ENCODE peak calls at places on chromosomes 2 and 18, in eight cellular contexts. One of them, this sample, is unnamed. For H3K9me3, the result is how much of the 10 kb centered on the place peaks cover.

GRCh38 chr2:22281033-22281432 is 1103.9 kb upstream of the KLHL29 start:
- DNase-seq in heart right ventricle: peak
- DNase-seq in upper lobe of right lung: no peak
- DNase-seq in left lung: no peak
- DNase-seq in tibial nerve: no peak
- DNase-seq in psoas muscle: no peak
- DNase-seq in lung: no peak
- DNase-seq in PC-9: no peak
- DNase-seq in this sample: no peak

GRCh38 chr2:4862031-4862430 is 830.2 kb upstream of the SOX11 start:
- DNase-seq in heart right ventricle: no peak
- DNase-seq in upper lobe of right lung: no peak
- DNase-seq in left lung: no peak
- DNase-seq in tibial nerve: no peak
- DNase-seq in psoas muscle: no peak
- DNase-seq in lung: no peak
- DNase-seq in PC-9: no peak
- DNase-seq in this sample: no peak

GRCh38 chr18:59070181-59070912 is 69.3 kb upstream of the SEC11C start:
- DNase-seq in heart right ventricle: peak
- DNase-seq in upper lobe of right lung: peak
- DNase-seq in left lung: peak
- DNase-seq in tibial nerve: peak
- DNase-seq in psoas muscle: peak
- DNase-seq in lung: peak
- DNase-seq in PC-9: peak
- DNase-seq in this sample: peak

GRCh38 chr18:64991102-64991501 is 759.7 kb upstream of the CDH7 start:
- DNase-seq in heart right ventricle: no peak
- DNase-seq in upper lobe of right lung: no peak
- DNase-seq in left lung: no peak
- DNase-seq in tibial nerve: no peak
- DNase-seq in psoas muscle: no peak
- DNase-seq in lung: no peak
- DNase-seq in PC-9: no peak
- DNase-seq in this sample: no peak

GRCh38 chr2:11866358-11867335 is 120.2 kb downstream of the LPIN1 start:
- DNase-seq in heart right ventricle: no peak
- DNase-seq in upper lobe of right lung: no peak
- DNase-seq in left lung: no peak
- DNase-seq in tibial nerve: no peak
- DNase-seq in psoas muscle: no peak
- DNase-seq in lung: peak
- DNase-seq in PC-9: no peak
- DNase-seq in this sample: no peak

GRCh38 chr18:9095297-9096012 is 7.0 kb upstream of the NDUFV2 start:
- DNase-seq in heart right ventricle: no peak
- DNase-seq in upper lobe of right lung: no peak
- DNase-seq in left lung: no peak
- DNase-seq in tibial nerve: no peak
- DNase-seq in psoas muscle: no peak
- DNase-seq in lung: no peak
- DNase-seq in PC-9: no peak
- DNase-seq in this sample: peak

GRCh38 chr2:112020561-112020960 is 34.5 kb upstream of the TMEM87B start:
- DNase-seq in heart right ventricle: no peak
- DNase-seq in upper lobe of right lung: no peak
- DNase-seq in left lung: no peak
- DNase-seq in tibial nerve: no peak
- DNase-seq in psoas muscle: no peak
- DNase-seq in lung: no peak
- DNase-seq in PC-9: no peak
- DNase-seq in this sample: no peak

GRCh38 chr2:24399434-24400206 is 39.3 kb upstream of the ITSN2 start:
- DNase-seq in heart right ventricle: no peak
- DNase-seq in upper lobe of right lung: no peak
- DNase-seq in left lung: no peak
- DNase-seq in tibial nerve: no peak
- DNase-seq in psoas muscle: no peak
- DNase-seq in lung: no peak
- DNase-seq in PC-9: no peak
- DNase-seq in this sample: no peak

GRCh38 chr2:219453691-219454131 is 19.1 kb downstream of the SPEG start:
- DNase-seq in heart right ventricle: peak
- DNase-seq in upper lobe of right lung: no peak
- DNase-seq in left lung: no peak
- DNase-seq in tibial nerve: peak
- DNase-seq in psoas muscle: peak
- DNase-seq in lung: no peak
- DNase-seq in PC-9: no peak
- DNase-seq in this sample: no peak

GRCh38 chr2:70767094-70767698 is 804 bp downstream of the ADD2 start:
- DNase-seq in heart right ventricle: no peak
- DNase-seq in upper lobe of right lung: no peak
- DNase-seq in left lung: peak
- DNase-seq in tibial nerve: no peak
- DNase-seq in psoas muscle: no peak
- DNase-seq in lung: no peak
- DNase-seq in PC-9: no peak
- DNase-seq in this sample: no peak

GRCh38 chr18:47881042-47881441 is 49.4 kb downstream of the SMAD2 start:
- DNase-seq in heart right ventricle: no peak
- DNase-seq in upper lobe of right lung: no peak
- DNase-seq in left lung: no peak
- DNase-seq in tibial nerve: no peak
- DNase-seq in psoas muscle: no peak
- DNase-seq in lung: no peak
- DNase-seq in PC-9: no peak
- DNase-seq in this sample: no peak

GRCh38 chr2:82913566-82913965 is 1545.5 kb downstream of the SUCLG1 start:
- DNase-seq in heart right ventricle: no peak
- DNase-seq in upper lobe of right lung: no peak
- DNase-seq in left lung: no peak
- DNase-seq in tibial nerve: no peak
- DNase-seq in psoas muscle: no peak
- DNase-seq in lung: no peak
- DNase-seq in PC-9: no peak
- DNase-seq in this sample: no peak

GRCh38 chr2:185222311-185222710 is 516.3 kb upstream of the FSIP2 start:
- DNase-seq in heart right ventricle: no peak
- DNase-seq in upper lobe of right lung: no peak
- DNase-seq in left lung: no peak
- DNase-seq in tibial nerve: no peak
- DNase-seq in psoas muscle: no peak
- DNase-seq in lung: no peak
- DNase-seq in PC-9: no peak
- DNase-seq in this sample: no peak

GRCh38 chr18:37641573-37641972 is 76.0 kb upstream of the CELF4 start:
- DNase-seq in heart right ventricle: no peak
- DNase-seq in upper lobe of right lung: no peak
- DNase-seq in left lung: no peak
- DNase-seq in tibial nerve: no peak
- DNase-seq in psoas muscle: no peak
- DNase-seq in lung: no peak
- DNase-seq in PC-9: no peak
- DNase-seq in this sample: no peak

DNA sequence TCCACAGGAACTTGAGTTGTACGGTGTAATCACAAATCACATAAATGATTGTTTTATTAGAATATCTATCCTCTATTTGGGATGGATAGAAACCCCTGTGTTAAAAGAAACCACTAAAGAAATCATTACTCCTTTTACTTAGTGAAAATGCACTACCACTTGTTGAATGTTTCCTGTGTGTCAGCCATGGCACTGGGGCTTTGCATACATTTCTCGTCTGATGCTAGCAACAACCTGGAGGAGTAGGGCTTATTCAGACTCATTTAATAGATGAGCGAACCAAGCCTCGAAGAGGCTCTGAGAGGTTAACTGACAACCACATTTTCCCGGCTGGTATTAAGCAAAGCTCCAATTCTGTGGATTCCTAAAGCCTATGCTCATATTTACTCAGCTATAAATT is 60.5 kb upstream of the PELI1 start:
- DNase-seq in heart right ventricle: no peak
- DNase-seq in upper lobe of right lung: no peak
- DNase-seq in left lung: no peak
- DNase-seq in tibial nerve: no peak
- DNase-seq in psoas muscle: no peak
- DNase-seq in lung: no peak
- DNase-seq in PC-9: peak
- DNase-seq in this sample: no peak
- H3K27ac ChIP-seq in heart right ventricle: peak
- H3K27ac ChIP-seq in upper lobe of right lung: peak
- H3K27ac ChIP-seq in left lung: peak
- H3K27ac ChIP-seq in tibial nerve: peak
- H3K27ac ChIP-seq in psoas muscle: peak
- H3K27ac ChIP-seq in lung: peak
- H3K27ac ChIP-seq in PC-9: peak
- H3K27ac ChIP-seq in this sample: peak

DNA sequence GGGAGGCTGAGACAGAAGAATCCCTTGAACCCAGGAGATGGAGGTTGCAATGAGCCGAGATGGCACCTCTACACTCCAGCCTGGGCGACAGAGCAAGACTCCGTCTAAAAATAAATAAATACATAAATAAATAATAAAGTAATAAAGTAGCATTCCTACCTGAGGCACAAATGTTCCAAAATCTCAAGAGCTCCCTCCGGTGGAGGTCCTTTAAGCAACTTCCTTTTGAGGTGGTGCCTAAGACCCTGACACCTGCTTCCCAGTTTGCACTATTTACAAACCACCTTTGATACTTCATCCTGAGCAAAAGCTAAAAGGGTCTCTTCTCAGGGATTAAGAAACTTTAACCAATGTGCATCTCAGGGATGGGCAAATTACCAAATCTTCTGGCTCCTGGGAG is 505.1 kb downstream of the CNTNAP5 start:
- DNase-seq in heart right ventricle: no peak
- DNase-seq in upper lobe of right lung: no peak
- DNase-seq in left lung: no peak
- DNase-seq in tibial nerve: no peak
- DNase-seq in psoas muscle: no peak
- DNase-seq in lung: no peak
- DNase-seq in PC-9: no peak
- DNase-seq in this sample: no peak
- TF ChIP-seq CTCF in heart right ventricle: no peak
- TF ChIP-seq CTCF in upper lobe of right lung: no peak
- TF ChIP-seq CTCF in left lung: no peak
- TF ChIP-seq CTCF in tibial nerve: no peak
- TF ChIP-seq CTCF in psoas muscle: no peak
- TF ChIP-seq CTCF in lung: no peak
- TF ChIP-seq CTCF in PC-9: no peak
- TF ChIP-seq CTCF in this sample: no peak

GRCh38 chr2:99543247-99543646 is 53.4 kb upstream of the REV1 start:
- DNase-seq in heart right ventricle: no peak
- DNase-seq in upper lobe of right lung: no peak
- DNase-seq in left lung: no peak
- DNase-seq in tibial nerve: no peak
- DNase-seq in psoas muscle: no peak
- DNase-seq in lung: no peak
- DNase-seq in PC-9: no peak
- DNase-seq in this sample: no peak

DNA sequence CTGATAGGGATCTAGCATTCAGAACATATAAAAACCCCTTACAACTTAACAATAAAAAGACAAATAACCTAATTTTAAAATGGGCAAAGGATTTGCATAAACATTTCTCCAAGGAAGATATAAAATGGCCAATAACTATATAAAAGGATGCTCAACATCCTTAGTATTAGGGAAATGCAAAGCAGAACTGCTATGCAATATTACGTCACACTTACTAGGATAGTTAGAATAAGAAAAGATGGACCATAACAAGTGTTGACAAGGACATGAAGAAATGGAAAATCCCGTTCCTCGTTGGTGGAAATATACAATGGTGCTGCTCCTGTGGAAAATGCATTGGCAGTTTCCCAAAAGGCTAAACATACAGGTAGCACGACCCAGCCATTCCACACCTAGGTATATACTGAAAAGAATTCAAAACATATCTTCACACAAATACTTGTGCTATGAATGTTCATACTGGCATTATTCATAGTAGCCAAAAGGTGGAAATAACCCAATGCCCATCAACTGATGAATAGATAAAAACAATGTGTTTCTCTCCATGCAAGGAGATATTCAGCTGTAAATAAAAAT is 48.2 kb upstream of the REV1 start:
- DNase-seq in heart right ventricle: no peak
- DNase-seq in upper lobe of right lung: no peak
- DNase-seq in left lung: no peak
- DNase-seq in tibial nerve: no peak
- DNase-seq in psoas muscle: no peak
- DNase-seq in lung: no peak
- DNase-seq in PC-9: no peak
- DNase-seq in this sample: no peak
- H3K9me3 ChIP-seq in heart right ventricle: under half
- H3K9me3 ChIP-seq in upper lobe of right lung: under half
- H3K9me3 ChIP-seq in left lung: under half
- H3K9me3 ChIP-seq in tibial nerve: under half
- H3K9me3 ChIP-seq in psoas muscle: under half
- H3K9me3 ChIP-seq in lung: under half
- H3K9me3 ChIP-seq in PC-9: under half
- H3K9me3 ChIP-seq in this sample: under half

DNA sequence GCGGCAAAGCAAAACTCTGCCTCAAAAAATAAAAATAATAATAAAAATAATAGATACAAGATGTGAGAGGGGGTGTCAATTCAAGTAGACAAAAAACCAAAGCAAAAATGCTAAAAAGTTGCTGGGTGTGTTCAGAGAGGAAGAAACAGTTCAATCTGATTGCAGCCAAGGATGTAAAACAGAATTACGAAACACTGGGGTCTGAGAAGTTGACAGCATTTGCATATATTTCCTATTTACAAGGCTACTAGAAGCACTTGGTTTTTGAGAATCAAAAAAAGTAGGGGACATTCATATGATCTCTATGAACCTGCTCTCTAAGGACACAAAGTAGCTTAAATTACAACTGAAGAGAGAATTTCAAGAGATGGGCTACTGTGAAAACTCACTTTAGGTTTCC is 7.6 kb downstream of the TRIP12 start:
- DNase-seq in heart right ventricle: no peak
- DNase-seq in upper lobe of right lung: no peak
- DNase-seq in left lung: no peak
- DNase-seq in tibial nerve: no peak
- DNase-seq in psoas muscle: no peak
- DNase-seq in lung: no peak
- DNase-seq in PC-9: no peak
- DNase-seq in this sample: no peak
- H3K27ac ChIP-seq in heart right ventricle: no peak
- H3K27ac ChIP-seq in upper lobe of right lung: no peak
- H3K27ac ChIP-seq in left lung: peak
- H3K27ac ChIP-seq in tibial nerve: no peak
- H3K27ac ChIP-seq in psoas muscle: no peak
- H3K27ac ChIP-seq in lung: no peak
- H3K27ac ChIP-seq in PC-9: no peak
- H3K27ac ChIP-seq in this sample: no peak

DNA sequence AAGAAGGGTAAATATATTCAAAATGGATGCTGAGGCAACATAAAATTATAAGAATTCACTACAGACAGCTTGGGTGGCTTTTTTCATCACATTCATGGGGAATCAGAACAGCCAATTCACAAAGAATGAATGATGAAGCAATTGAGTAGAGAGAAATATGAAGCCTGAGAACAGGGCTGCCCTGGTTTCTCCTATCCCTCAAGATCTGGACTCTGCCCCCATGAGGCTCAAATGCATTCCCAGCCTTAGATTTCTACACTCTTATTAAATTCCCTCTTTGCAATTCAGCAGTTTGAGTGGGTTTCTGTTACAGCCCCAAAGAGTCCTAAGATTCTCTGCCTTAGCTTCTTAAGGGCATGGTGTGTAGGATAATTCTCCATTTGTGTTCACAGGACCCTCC is 172.5 kb downstream of the MAIP1 start:
- DNase-seq in heart right ventricle: no peak
- DNase-seq in upper lobe of right lung: no peak
- DNase-seq in left lung: no peak
- DNase-seq in tibial nerve: no peak
- DNase-seq in psoas muscle: no peak
- DNase-seq in lung: no peak
- DNase-seq in PC-9: no peak
- DNase-seq in this sample: no peak
- TF ChIP-seq CTCF in heart right ventricle: no peak
- TF ChIP-seq CTCF in upper lobe of right lung: no peak
- TF ChIP-seq CTCF in left lung: no peak
- TF ChIP-seq CTCF in tibial nerve: no peak
- TF ChIP-seq CTCF in psoas muscle: no peak
- TF ChIP-seq CTCF in lung: no peak
- TF ChIP-seq CTCF in PC-9: no peak
- TF ChIP-seq CTCF in this sample: no peak